ENCODE peak calls at places on chromosomes 2 and 18, in four cellular contexts. V, A, D and W are unnamed samples.

GRCh38 chr18:32772580-32773186 is at the start of gene KLHL14:
- DNase-seq in A (no peak), V (no peak), D (no peak), W (no peak)

GRCh38 chr2:130391058-130391871 is 35.4 kb downstream of the PTPN18 start:
- DNase-seq in A (no peak), D (peak), V (peak), W (peak)

GRCh38 chr2:237790353-237790752 is 8.2 kb upstream of the RBM44 start:
- DNase-seq in A (no peak), D (no peak), V (peak), W (no peak)

GRCh38 chr2:28748176-28748575 is 3.5 kb upstream of the PPP1CB start:
- DNase-seq in A (no peak), V (no peak), D (no peak), W (no peak)

GRCh38 chr2:101826716-101827115 is 129.2 kb downstream of the MAP4K4 start:
- DNase-seq in A (no peak), D (no peak), V (no peak), W (no peak)

GRCh38 chr2:105078906-105079305 is 41.0 kb downstream of the MRPS9 start:
- DNase-seq in A (no peak), D (no peak), V (peak), W (no peak)

GRCh38 chr2:189782221-189782671 is 1.9 kb downstream of the ORMDL1 start:
- DNase-seq in D (no peak), A (no peak), V (peak), W (no peak)

GRCh38 chr2:18055290-18055689 is 176.8 kb downstream of the KCNS3 start:
- DNase-seq in D (no peak), V (no peak), A (no peak), W (no peak)

GRCh38 chr2:237669628-237670351 is 42.4 kb downstream of the LRRFIP1 start:
- DNase-seq in A (peak), V (peak), D (no peak), W (no peak)

GRCh38 chr2:218010838-218011616 is 8.2 kb upstream of the TNS1 start:
- DNase-seq in D (no peak), A (no peak), V (peak), W (no peak)

GRCh38 chr2:85071096-85071495 is 62.1 kb upstream of the TCF7L1 start:
- DNase-seq in V (no peak), A (no peak), D (no peak), W (no peak)

GRCh38 chr2:157779794-157780193 is 96.3 kb downstream of the ACVR1 start:
- DNase-seq in D (no peak), A (no peak), V (no peak), W (no peak)

GRCh38 chr18:63317556-63317946 is 2.0 kb downstream of the BCL2 start:
- DNase-seq in A (no peak), V (no peak), D (no peak), W (no peak)

GRCh38 chr18:58860747-58861224 is 3.9 kb upstream of the ZNF532 start:
- DNase-seq in A (no peak), V (peak), D (no peak), W (no peak)

GRCh38 chr2:192969055-192969454 is 774.3 kb upstream of the TMEFF2 start:
- DNase-seq in D (no peak), V (no peak), A (no peak), W (no peak)

GRCh38 chr2:97967216-97967592 is 28.5 kb downstream of the TMEM131 start:
- DNase-seq in A (no peak), D (no peak), V (no peak), W (no peak)

GRCh38 chr18:79275992-79276391 is 119.7 kb upstream of the NFATC1 start:
- DNase-seq in V (peak), A (no peak), D (no peak), W (no peak)

GRCh38 chr2:164554487-164554886 is 66.8 kb downstream of the GRB14 start:
- DNase-seq in D (no peak), V (no peak), A (no peak), W (no peak)

GRCh38 chr2:15311201-15311882 is 249.8 kb downstream of the NBAS start:
- DNase-seq in A (no peak), D (no peak), V (peak), W (no peak)

GRCh38 chr2:53819627-53820026 is 32.8 kb downstream of the ERLEC1 start:
- DNase-seq in D (no peak), A (no peak), V (no peak), W (no peak)

GRCh38 chr2:135826561-135826960 is 10.4 kb downstream of the LCT start:
- DNase-seq in D (no peak), V (no peak), A (no peak), W (no peak)

GRCh38 chr2:129888896-129889295 is 90.6 kb upstream of the RAB6C start:
- DNase-seq in D (no peak), A (peak), V (peak), W (no peak)

GRCh38 chr2:147331790-147332419 is 512.9 kb upstream of the ACVR2A start:
- DNase-seq in V (peak), D (no peak), A (no peak), W (no peak)

GRCh38 chr2:232484628-232485332 is 2.9 kb downstream of the ECEL1 start:
- DNase-seq in V (no peak), A (no peak), D (peak), W (no peak)

GRCh38 chr2:189347540-189347939 is 93.7 kb upstream of the WDR75 start:
- DNase-seq in A (no peak), D (no peak), V (peak), W (no peak)

GRCh38 chr2:123732563-123732962 is 292.5 kb upstream of the CNTNAP5 start:
- DNase-seq in V (no peak), D (no peak), A (no peak), W (no peak)

GRCh38 chr2:23012499-23012898 is 372.5 kb upstream of the KLHL29 start:
- DNase-seq in A (no peak), D (no peak), V (no peak), W (no peak)

GRCh38 chr2:138829326-138829725 is 49.1 kb upstream of the NXPH2 start:
- DNase-seq in A (no peak), D (no peak), V (peak), W (no peak)

GRCh38 chr2:191202881-191203397 is 42.3 kb upstream of the MYO1B start:
- DNase-seq in A (no peak), D (no peak), V (peak), W (no peak)

GRCh38 chr2:29719626-29720025 is 201.8 kb downstream of the ALK start:
- DNase-seq in D (no peak), A (no peak), V (no peak), W (no peak)

GRCh38 chr2:216619411-216620393 is 13.5 kb upstream of the IGFBP2 start:
- DNase-seq in V (peak), D (no peak), A (no peak), W (no peak)

GRCh38 chr2:39661771-39662325 is 3.9 kb upstream of the TMEM178A start:
- DNase-seq in A (no peak), D (no peak), V (no peak), W (no peak)

GRCh38 chr2:19982268-19982667 is 7.6 kb downstream of the WDR35 start:
- DNase-seq in V (peak), D (no peak), A (no peak), W (no peak)

GRCh38 chr2:143261986-143262784 is 133.0 kb downstream of the ARHGAP15 start:
- DNase-seq in V (no peak), A (no peak), D (no peak), W (no peak)

GRCh38 chr2:61950133-61950560 is 44.7 kb downstream of the COMMD1 start:
- DNase-seq in D (no peak), A (no peak), V (no peak), W (no peak)

GRCh38 chr18:59266019-59266369 is 7.3 kb downstream of the RAX start:
- DNase-seq in V (no peak), A (no peak), D (no peak), W (peak)

GRCh38 chr2:1752751-1753150 is 8.4 kb upstream of the PXDN start:
- DNase-seq in A (peak), V (no peak), D (no peak), W (no peak)

GRCh38 chr2:107264184-107264583 is 378.2 kb upstream of the ST6GAL2 start:
- DNase-seq in D (no peak), V (no peak), A (no peak), W (no peak)

GRCh38 chr18:1104265-1104792 is 199.7 kb downstream of the ADCYAP1 start:
- DNase-seq in V (peak), D (no peak), A (no peak), W (no peak)

GRCh38 chr2:238518127-238518827 is 91.5 kb downstream of the ASB1 start:
- DNase-seq in V (no peak), D (no peak), A (no peak), W (no peak)

GRCh38 chr2:128591841-128592822 is 273.5 kb upstream of the HS6ST1 start:
- DNase-seq in A (no peak), V (no peak), D (no peak), W (no peak)
- TF ChIP-seq CTCF in A (no peak), V (no peak), D (no peak), W (no peak)

GRCh38 chr2:201965550-201965949 is 68.1 kb upstream of the FZD7 start:
- DNase-seq in V (no peak), A (no peak), D (no peak), W (no peak)
- TF ChIP-seq CTCF in V (no peak), A (no peak), D (no peak), W (no peak)

DNA sequence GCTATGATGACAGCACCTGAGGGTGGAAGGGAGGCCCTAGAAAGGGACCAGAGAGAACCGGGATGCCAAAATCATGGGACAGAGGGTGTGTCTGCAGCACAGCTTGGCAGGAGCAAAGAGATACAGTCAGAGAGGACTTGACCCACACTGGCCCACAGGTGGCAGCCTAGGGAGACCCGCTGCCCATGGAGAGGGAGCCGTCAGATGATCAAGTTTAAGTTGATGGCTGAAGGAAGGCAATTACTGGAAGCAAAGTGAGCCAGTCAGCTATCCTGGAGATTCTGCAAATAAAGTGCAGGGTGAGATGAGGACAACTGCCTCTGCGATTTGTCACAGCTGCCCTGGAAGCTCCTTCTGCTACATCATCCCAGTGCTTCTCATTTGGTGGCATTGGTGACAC is 74.0 kb downstream of the CMPK2 start:
- DNase-seq in V (no peak), D (no peak), A (no peak), W (no peak)
- TF ChIP-seq CTCF in V (no peak), D (no peak), A (no peak), W (no peak)

DNA sequence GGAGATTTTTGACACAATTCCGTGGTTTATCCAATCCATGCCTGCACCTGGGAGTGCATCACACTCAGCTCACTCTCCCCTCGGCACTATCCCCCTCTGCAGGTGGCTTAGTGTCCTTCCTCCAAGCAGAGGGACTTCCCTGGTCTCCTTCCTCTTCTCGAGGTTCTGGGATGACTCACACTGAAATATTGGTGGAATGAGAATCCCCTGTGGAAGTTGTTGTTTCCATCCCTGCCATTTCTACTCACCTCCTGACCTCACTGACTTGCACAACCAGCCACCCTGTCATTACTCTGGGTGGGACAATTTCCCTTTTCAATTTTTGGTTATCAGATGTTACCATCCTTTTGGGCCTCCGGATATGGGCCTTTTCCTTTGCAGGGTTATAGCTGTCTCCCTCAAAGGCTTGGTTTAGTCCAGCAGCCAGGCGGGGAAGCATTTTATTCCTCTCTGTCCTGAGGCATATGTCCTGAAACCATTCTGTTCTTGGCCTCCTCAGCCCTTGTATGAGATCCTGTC is 59.9 kb downstream of the PTPRM start:
- DNase-seq in A (no peak), D (no peak), V (peak), W (no peak)
- TF ChIP-seq CTCF in A (no peak), D (no peak), V (peak), W (no peak)

GRCh38 chr2:173090973-173091660 is 15.5 kb downstream of the MAP3K20 start:
- DNase-seq in D (no peak), A (no peak), V (no peak), W (no peak)
- TF ChIP-seq CTCF in D (no peak), A (no peak), V (peak), W (peak)

GRCh38 chr2:176876493-176877103 is 336.0 kb upstream of the HNRNPA3 start:
- DNase-seq in D (no peak), V (no peak), A (no peak), W (no peak)

GRCh38 chr2:176872406-176872805 is 340.2 kb upstream of the HNRNPA3 start:
- DNase-seq in D (no peak), V (no peak), A (no peak), W (no peak)

DNA sequence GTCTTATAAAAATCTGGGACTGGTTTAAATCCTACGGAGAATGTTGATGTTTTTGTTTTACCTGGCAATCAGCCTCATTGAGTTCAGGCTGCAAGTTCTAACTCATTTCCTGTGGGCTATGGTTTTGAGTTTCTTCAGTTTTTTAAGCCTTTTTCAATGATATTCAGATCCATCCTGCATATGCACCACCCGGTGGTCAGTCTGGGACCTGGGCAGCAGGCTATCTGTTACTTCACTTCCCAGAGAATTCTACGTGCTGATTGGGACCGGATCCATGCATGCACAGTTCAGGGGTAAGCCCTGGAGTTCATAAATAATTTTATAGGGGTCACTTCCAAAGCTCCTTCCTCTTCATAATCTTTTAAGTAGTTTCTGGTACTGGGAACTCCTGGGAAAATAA is 339.2 kb upstream of the HNRNPA3 start:
- DNase-seq in V (no peak), A (no peak), D (no peak), W (no peak)
- TF ChIP-seq CTCF in V (peak), A (no peak), D (no peak), W (no peak)

GRCh38 chr2:3626817-3627499 is 31.0 kb upstream of the ALLC start:
- DNase-seq in V (no peak), D (no peak), A (peak), W (no peak)
- TF ChIP-seq CTCF in V (no peak), D (no peak), A (no peak), W (no peak)

GRCh38 chr2:83229443-83229842 is 1229.6 kb downstream of the SUCLG1 start:
- DNase-seq in A (no peak), V (no peak), D (no peak), W (no peak)

GRCh38 chr2:83238111-83238510 is 1221.0 kb downstream of the SUCLG1 start:
- DNase-seq in V (no peak), A (no peak), D (no peak), W (no peak)

GRCh38 chr2:83233284-83233683 is 1225.8 kb downstream of the SUCLG1 start:
- DNase-seq in V (no peak), A (no peak), D (no peak), W (no peak)

GRCh38 chr2:83234291-83234690 is 1224.8 kb downstream of the SUCLG1 start:
- DNase-seq in A (no peak), D (no peak), V (no peak), W (no peak)
- TF ChIP-seq CTCF in A (no peak), D (no peak), V (no peak), W (no peak)

DNA sequence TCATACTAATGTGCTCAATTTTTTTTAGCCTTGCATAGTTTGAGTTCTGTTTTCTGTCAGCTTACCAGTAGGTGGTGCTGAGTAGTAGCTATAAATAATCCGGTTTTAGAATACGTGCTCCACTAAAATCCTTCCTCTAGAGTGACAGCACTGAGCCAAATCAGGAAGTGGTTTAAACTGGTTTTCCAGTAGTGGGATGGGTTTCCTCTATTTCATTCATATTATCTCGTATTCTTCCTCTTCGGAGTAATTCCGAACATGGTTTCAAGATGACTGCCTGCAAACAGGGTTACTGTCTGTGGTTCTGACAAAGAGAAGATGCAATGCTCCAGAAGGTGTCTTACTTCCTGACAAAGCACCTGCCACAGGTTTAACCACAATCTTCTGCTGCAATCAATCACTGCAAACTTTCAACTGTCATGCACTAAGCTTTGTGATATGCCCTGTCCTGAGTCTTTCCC is 496.9 kb upstream of the VRK2 start:
- DNase-seq in D (no peak), V (no peak), A (no peak), W (no peak)
- TF ChIP-seq CTCF in D (no peak), V (peak), A (no peak), W (peak)